ENCODE peak calls at places on chromosomes 4 and X, in four cellular contexts. S is naive thymus-derived CD8-positive, alpha-beta T cell; P is stimulated activated CD4-positive, alpha-beta T cell treated with anti-CD3 and anti-CD28 coated beads, Interleukin-1b, Interleukin-23, amount 100 ng/mL, for 48 hours; H is stomach. I is an unnamed sample.
A peak's percentile ranks its signal among the peaks of the same experiment; 100 is the strongest.

GRCh38 chr4:142128529-142128928 is 492.1 kb downstream of the IL15 start:
- DNase-seq in S (no peak), P (no peak), H (no peak), I (no peak)

GRCh38 chr4:170671171-170671570 is 581.4 kb upstream of the AADAT start:
- DNase-seq in H (no peak), P (no peak), S (no peak), I (no peak)

GRCh38 chr4:65242156-65242846 is 428.0 kb downstream of the EPHA5 start:
- DNase-seq in P (no peak), S (no peak), H (no peak), I (no peak)

GRCh38 chr4:91914176-91914804 is 389.5 kb upstream of the GRID2 start:
- DNase-seq in S (no peak), H (no peak), P (no peak), I (no peak)

GRCh38 chr4:44679060-44679459 is 840 bp downstream of the GUF1 start:
- DNase-seq in P (no peak), S (no peak), H (no peak), I (no peak)

GRCh38 chr4:168451744-168452394 is 28.4 kb downstream of the DDX60L start:
- DNase-seq in H (no peak), P (no peak), S (no peak), I (no peak)

GRCh38 chrX:68696267-68696666 is 48.8 kb downstream of the STARD8 start:
- DNase-seq in S (no peak), P (no peak), H (no peak), I (no peak)

GRCh38 chr4:2437475-2438215 is 18.9 kb downstream of the CFAP99 start:
- DNase-seq in S (no peak), H (no peak), P (no peak), I (no peak)

GRCh38 chr4:80916770-80917169 is 113.7 kb upstream of the BMP3 start:
- DNase-seq in P (no peak), H (no peak), S (no peak), I (no peak)

GRCh38 chrX:40253770-40254169 is 156.0 kb upstream of the BCOR start:
- DNase-seq in S (no peak), H (no peak), P (no peak), I (no peak)

GRCh38 chr4:172974586-172974985 is 194.0 kb upstream of the GALNT7 start:
- DNase-seq in P (no peak), H (no peak), S (no peak), I (no peak)

GRCh38 chr4:56086561-56086960 is 137.8 kb downstream of the CEP135 start:
- DNase-seq in S (no peak), H (no peak), P (no peak), I (no peak)

GRCh38 chr4:25677157-25677556 is 21.5 kb downstream of the SLC34A2 start:
- DNase-seq in S (no peak), P (no peak), H (no peak), I (no peak)

GRCh38 chr4:6777636-6778281 is 4.8 kb upstream of the KIAA0232 start:
- DNase-seq in H (no peak), S (no peak), P (no peak), I (no peak)

GRCh38 chr4:68817386-68817785 is 1.6 kb downstream of the UGT2B10 start:
- DNase-seq in H (no peak), P (no peak), S (no peak), I (no peak)

GRCh38 chrX:105882581-105883275 is 60.4 kb downstream of the NRK start:
- DNase-seq in H (no peak), S (no peak), P (no peak), I (no peak)

GRCh38 chr4:118086334-118086733 is 52.0 kb downstream of the NDST3 start:
- DNase-seq in P (peak; percentile 34), H (no peak), S (no peak), I (no peak)

GRCh38 chr4:17817027-17817426 is 6.2 kb downstream of the NCAPG start:
- DNase-seq in H (no peak), S (no peak), P (no peak), I (peak; percentile 30)

GRCh38 chrX:8607326-8607725 is 124.6 kb downstream of the ANOS1 start:
- DNase-seq in H (no peak), P (no peak), S (no peak), I (no peak)

GRCh38 chr4:184437988-184438774 is 36.2 kb downstream of the IRF2 start:
- DNase-seq in H (no peak), S (no peak), P (no peak), I (no peak)

GRCh38 chr4:122612540-122612939 is 8.3 kb downstream of the IL21 start:
- DNase-seq in H (no peak), P (no peak), S (no peak), I (no peak)

GRCh38 chrX:46865281-46865680 is 28.4 kb downstream of the RP2 start:
- DNase-seq in S (no peak), P (no peak), H (no peak), I (no peak)

GRCh38 chr4:172674811-172675210 is 493.8 kb upstream of the GALNT7 start:
- DNase-seq in P (no peak), H (no peak), S (no peak), I (no peak)

GRCh38 chr4:109548655-109549054 is 11.4 kb upstream of the MCUB start:
- DNase-seq in S (no peak), P (peak; percentile 40), H (no peak), I (no peak)

GRCh38 chrX:133794151-133794550 is 191.2 kb downstream of the GPC3 start:
- DNase-seq in S (no peak), H (no peak), P (no peak), I (no peak)

GRCh38 chrX:30308263-30309138 is 689 bp downstream of the NR0B1 start:
- DNase-seq in P (no peak), S (no peak), H (no peak), I (no peak)

GRCh38 chr4:154009191-154009590 is 220.3 kb upstream of the SFRP2 start:
- DNase-seq in H (no peak), P (no peak), S (no peak), I (no peak)

GRCh38 chr4:105548483-105548882 is 3.9 kb upstream of the ARHGEF38 start:
- DNase-seq in H (no peak), P (no peak), S (no peak), I (no peak)

GRCh38 chr4:146335763-146336412 is 121.5 kb downstream of the REELD1 start:
- DNase-seq in H (no peak), S (no peak), P (no peak), I (no peak)

GRCh38 chr4:67632492-67632891 is 68.5 kb downstream of the UBA6 start:
- DNase-seq in S (no peak), H (no peak), P (no peak), I (no peak)

GRCh38 chr4:184688447-184688846 is 38.9 kb downstream of the PRIMPOL start:
- DNase-seq in H (no peak), P (peak; percentile 66), S (no peak), I (no peak)

GRCh38 chr4:176044589-176044951 is 21.1 kb upstream of the WDR17 start:
- DNase-seq in S (no peak), P (no peak), H (no peak), I (no peak)

GRCh38 chr4:113760094-113760851 is 1.3 kb downstream of the CAMK2D start:
- DNase-seq in P (peak; percentile 34), S (peak; percentile 41), H (peak; percentile 32), I (no peak)

GRCh38 chr4:90127706-90128345 is 632 bp downstream of the CCSER1 start:
- DNase-seq in H (peak; percentile 50), S (no peak), P (no peak), I (peak; percentile 32)

GRCh38 chr4:138510053-138510452 is 267.9 kb upstream of the SLC7A11 start:
- DNase-seq in P (no peak), S (no peak), H (no peak), I (no peak)

GRCh38 chr4:117477925-117478324 is 392.5 kb upstream of the TRAM1L1 start:
- DNase-seq in P (no peak), S (no peak), H (no peak), I (no peak)

GRCh38 chr4:2341911-2342652 is 76.4 kb downstream of the ZFYVE28 start:
- DNase-seq in P (no peak), S (peak; percentile 7), H (no peak), I (no peak)

GRCh38 chr4:166257891-166258290 is 384.9 kb downstream of the TLL1 start:
- DNase-seq in H (no peak), S (no peak), P (no peak), I (no peak)

GRCh38 chr4:33104190-33104773 is 2384.1 kb downstream of the PCDH7 start:
- DNase-seq in H (no peak), S (no peak), P (no peak), I (no peak)

I was measured in GM06990.